ENCODE peak calls at places on chromosomes 6 and 20, in six cellular contexts. R is NCI-H2029; Q is foreskin melanocyte; S is effector CD4-positive, alpha-beta T cell; Z is AG08395; N is ELF-1. P is an unnamed sample.

GRCh38 chr20:62567246-62568044 is 74.9 kb upstream of the SLCO4A1 start:
- DNase-seq in R (no peak), Q (no peak), S (no peak), Z (no peak), N (no peak), P (no peak)

GRCh38 chr6:115890238-115890637 is 170.5 kb downstream of the FRK start:
- DNase-seq in R (no peak), Q (no peak), S (no peak), Z (no peak), N (no peak), P (no peak)

GRCh38 chr6:28933069-28933468 is 9.3 kb upstream of the TRIM27 start:
- DNase-seq in R (no peak), Q (no peak), S (no peak), Z (no peak), N (no peak), P (no peak)

GRCh38 chr6:63538550-63538949 is 33.7 kb upstream of the LOC128125822 start:
- DNase-seq in R (no peak), Q (no peak), S (no peak), Z (no peak), N (no peak), P (no peak)

GRCh38 chr6:38554014-38554413 is 85.7 kb downstream of the BTBD9 start:
- DNase-seq in R (no peak), Q (no peak), S (no peak), Z (no peak), N (no peak), P (no peak)

GRCh38 chr20:1307171-1307570 is 21.8 kb downstream of the SDCBP2 start:
- DNase-seq in R (no peak), Q (no peak), S (no peak), Z (no peak), N (no peak), P (no peak)

GRCh38 chr6:162621246-162621645 is 106.3 kb downstream of the PRKN start:
- DNase-seq in R (no peak), Q (no peak), S (no peak), Z (peak; percentile 7), N (peak; percentile 59), P (no peak)

GRCh38 chr20:58359441-58359840 is 29.6 kb upstream of the VAPB start:
- DNase-seq in R (no peak), Q (no peak), S (no peak), Z (no peak), N (peak; percentile 18), P (no peak)

GRCh38 chr6:130187335-130188206 is 35.2 kb downstream of the SAMD3 start:
- DNase-seq in R (no peak), Q (no peak), S (no peak), Z (no peak), N (no peak), P (no peak)

GRCh38 chr6:40308533-40309306 is 278.4 kb downstream of the LRFN2 start:
- DNase-seq in R (peak; percentile 28), Q (peak; percentile 42), S (peak; percentile 26), Z (peak; percentile 69), N (peak; percentile 82), P (peak; percentile 53)

GRCh38 chr6:7979831-7980230 is 69.2 kb upstream of the TXNDC5 start:
- DNase-seq in R (no peak), Q (no peak), S (no peak), Z (no peak), N (no peak), P (no peak)

GRCh38 chr20:22795897-22796296 is 211.5 kb upstream of the FOXA2 start:
- DNase-seq in R (no peak), Q (peak; percentile 83), S (no peak), Z (peak; percentile 90), N (no peak), P (no peak)

GRCh38 chr6:1984346-1984994 is 260.9 kb downstream of the GMDS start:
- DNase-seq in R (no peak), Q (no peak), S (no peak), Z (no peak), N (no peak), P (no peak)

GRCh38 chr6:137743493-137743892 is 123.6 kb upstream of the TNFAIP3 start:
- DNase-seq in R (no peak), Q (no peak), S (no peak), Z (no peak), N (no peak), P (no peak)

GRCh38 chr6:33958208-33958862 is 154.5 kb upstream of the MLN start:
- DNase-seq in R (no peak), Q (no peak), S (no peak), Z (no peak), N (peak; percentile 41), P (no peak)

GRCh38 chr6:25603251-25603650 is 48.8 kb upstream of the SCGN start:
- DNase-seq in R (no peak), Q (no peak), S (no peak), Z (no peak), N (no peak), P (no peak)

GRCh38 chr20:17663486-17663885 is 18.6 kb downstream of the RRBP1 start:
- DNase-seq in R (no peak), Q (no peak), S (no peak), Z (no peak), N (no peak), P (no peak)

GRCh38 chr20:59146801-59147118 is 16.9 kb upstream of the ZNF831 start:
- DNase-seq in R (no peak), Q (no peak), S (no peak), Z (no peak), N (no peak), P (no peak)

GRCh38 chr20:33516882-33517281 is 27.0 kb downstream of the CBFA2T2 start:
- DNase-seq in R (no peak), Q (no peak), S (no peak), Z (no peak), N (no peak), P (no peak)

GRCh38 chr6:110814488-110815259 is 595 bp downstream of the CDK19 start:
- DNase-seq in R (peak; percentile 77), Q (no peak), S (peak; percentile 38), Z (peak; percentile 66), N (no peak), P (peak; percentile 4)

GRCh38 chr6:79335133-79335674 is 100.7 kb upstream of the HMGN3 start:
- DNase-seq in R (no peak), Q (no peak), S (no peak), Z (no peak), N (no peak), P (no peak)

P was measured in NCI-H460.